ENCODE peak calls at places on chromosomes 2 and 18, in four cellular contexts. One of them, this sample, is unnamed. For H3K4me1, the result is how much of the 10 kb centered on the place peaks cover.

GRCh38 chr2:160687629-160688028 is 194.0 kb upstream of the RBMS1 start:
- DNase-seq in right atrium auricular region: no peak
- DNase-seq in A549: no peak
- DNase-seq in IMR-90: no peak
- DNase-seq in this sample: no peak

GRCh38 chr2:98807221-98807620 is 76.3 kb upstream of the MGAT4A start:
- DNase-seq in right atrium auricular region: no peak
- DNase-seq in A549: no peak
- DNase-seq in IMR-90: no peak
- DNase-seq in this sample: no peak

GRCh38 chr2:228507870-228508269 is 326.4 kb upstream of the SPHKAP start:
- DNase-seq in A549: no peak
- DNase-seq in IMR-90: no peak
- DNase-seq in right atrium auricular region: no peak
- DNase-seq in this sample: peak

GRCh38 chr2:138515084-138515483 is 13.5 kb downstream of the SPOPL start:
- DNase-seq in right atrium auricular region: no peak
- DNase-seq in IMR-90: no peak
- DNase-seq in A549: no peak
- DNase-seq in this sample: peak

GRCh38 chr2:215577356-215577755 is 141.5 kb upstream of the FN1 start:
- DNase-seq in right atrium auricular region: no peak
- DNase-seq in A549: no peak
- DNase-seq in IMR-90: peak
- DNase-seq in this sample: peak

GRCh38 chr18:8946046-8946838 is 156.3 kb upstream of the NDUFV2 start:
- DNase-seq in A549: no peak
- DNase-seq in right atrium auricular region: no peak
- DNase-seq in IMR-90: peak
- DNase-seq in this sample: peak

GRCh38 chr2:237627463-237628321 is at the start of gene LRRFIP1:
- DNase-seq in A549: no peak
- DNase-seq in right atrium auricular region: no peak
- DNase-seq in IMR-90: no peak
- DNase-seq in this sample: peak

GRCh38 chr2:61221819-61222218 is 59.8 kb downstream of the C2orf74 start:
- DNase-seq in A549: no peak
- DNase-seq in IMR-90: no peak
- DNase-seq in right atrium auricular region: no peak
- DNase-seq in this sample: no peak

GRCh38 chr18:80249217-80250093 is 2.1 kb upstream of the PARD6G start:
- DNase-seq in IMR-90: peak
- DNase-seq in A549: no peak
- DNase-seq in right atrium auricular region: peak
- DNase-seq in this sample: no peak

GRCh38 chr2:127090281-127091128 is 16.4 kb downstream of the BIN1 start:
- DNase-seq in A549: no peak
- DNase-seq in right atrium auricular region: no peak
- DNase-seq in IMR-90: no peak
- DNase-seq in this sample: no peak

GRCh38 chr2:28539095-28539494 is 43.2 kb downstream of the PLB1 start:
- DNase-seq in A549: no peak
- DNase-seq in right atrium auricular region: no peak
- DNase-seq in IMR-90: no peak
- DNase-seq in this sample: no peak

GRCh38 chr2:44233450-44234128 is 41.7 kb upstream of the SLC3A1 start:
- DNase-seq in A549: peak
- DNase-seq in right atrium auricular region: no peak
- DNase-seq in IMR-90: peak
- DNase-seq in this sample: peak

GRCh38 chr2:62577994-62578836 is 72.2 kb upstream of the TMEM17 start:
- DNase-seq in IMR-90: peak
- DNase-seq in right atrium auricular region: no peak
- DNase-seq in A549: peak
- DNase-seq in this sample: peak

GRCh38 chr18:31241900-31242409 is 76.0 kb upstream of the DSG1 start:
- DNase-seq in A549: peak
- DNase-seq in IMR-90: peak
- DNase-seq in right atrium auricular region: no peak
- DNase-seq in this sample: no peak

GRCh38 chr2:73980566-73980965 is 4.1 kb upstream of the TET3 start:
- DNase-seq in IMR-90: no peak
- DNase-seq in A549: no peak
- DNase-seq in right atrium auricular region: no peak
- DNase-seq in this sample: no peak
- H3K4me3 ChIP-seq in IMR-90: no peak
- H3K4me3 ChIP-seq in A549: peak
- H3K4me3 ChIP-seq in right atrium auricular region: no peak
- H3K4me3 ChIP-seq in this sample: no peak

DNA sequence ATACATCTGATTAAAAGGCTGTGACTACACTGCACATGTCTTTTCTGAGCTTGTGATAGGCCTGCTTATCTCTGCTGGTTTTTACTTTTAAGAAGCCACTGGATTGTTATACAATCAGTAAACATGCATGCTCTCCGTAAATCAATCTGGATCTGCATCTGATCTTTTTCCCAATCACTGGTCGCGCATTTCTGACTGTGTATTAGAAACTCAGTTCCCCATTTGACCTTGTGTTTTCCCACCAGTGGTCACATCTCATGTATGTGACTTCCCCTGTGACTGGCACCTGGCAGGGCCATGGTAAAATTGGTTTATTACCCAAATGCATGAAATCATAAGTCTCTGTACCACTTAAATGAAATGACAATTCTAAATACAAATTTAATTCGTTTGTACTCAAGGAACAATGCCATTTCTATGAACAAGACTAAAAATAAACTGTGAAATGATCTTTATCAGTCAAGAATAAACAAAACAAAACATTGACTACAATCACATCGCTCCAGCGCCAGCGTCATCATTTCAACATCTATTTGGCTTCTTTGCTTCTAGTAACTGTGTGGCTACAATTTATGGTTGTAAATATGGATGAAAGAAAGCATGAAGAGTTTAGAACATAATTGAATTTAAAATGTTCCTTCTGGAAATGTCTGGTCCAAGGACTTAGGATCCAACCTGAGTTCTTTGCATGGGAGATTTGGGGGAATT is 396.6 kb upstream of the TRIB2 start:
- DNase-seq in right atrium auricular region: no peak
- DNase-seq in A549: no peak
- DNase-seq in IMR-90: peak
- DNase-seq in this sample: no peak
- H3K4me1 ChIP-seq in right atrium auricular region: under half
- H3K4me1 ChIP-seq in A549: under half
- H3K4me1 ChIP-seq in IMR-90: under half
- H3K4me1 ChIP-seq in this sample: under half

DNA sequence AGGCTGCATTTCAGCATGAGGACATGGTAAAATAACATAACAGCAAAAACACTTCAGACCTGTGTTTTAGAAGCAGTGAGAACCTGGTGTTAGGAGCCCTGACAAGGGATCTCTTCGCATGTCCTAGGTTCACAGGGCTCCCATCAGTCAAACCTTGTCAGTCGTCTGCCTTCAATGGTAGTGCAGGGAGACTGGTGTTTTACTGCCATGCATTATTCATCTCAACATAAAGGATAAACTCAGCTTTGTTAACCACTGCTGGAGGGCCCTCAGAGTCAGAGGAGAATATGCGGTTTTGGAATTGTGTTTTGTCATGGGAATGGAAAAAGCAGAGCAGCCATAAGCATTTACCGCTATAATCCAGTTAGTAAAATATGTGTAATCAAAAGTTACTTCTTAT is 275.9 kb upstream of the GCFC2 start:
- DNase-seq in A549: no peak
- DNase-seq in right atrium auricular region: no peak
- DNase-seq in IMR-90: no peak
- DNase-seq in this sample: no peak
- H3K4me3 ChIP-seq in A549: no peak
- H3K4me3 ChIP-seq in right atrium auricular region: no peak
- H3K4me3 ChIP-seq in IMR-90: no peak
- H3K4me3 ChIP-seq in this sample: no peak

GRCh38 chr2:101733257-101733993 is 35.9 kb downstream of the MAP4K4 start:
- DNase-seq in IMR-90: no peak
- DNase-seq in right atrium auricular region: no peak
- DNase-seq in A549: no peak
- DNase-seq in this sample: no peak
- H3K4me1 ChIP-seq in IMR-90: under half
- H3K4me1 ChIP-seq in right atrium auricular region: half or more
- H3K4me1 ChIP-seq in A549: half or more
- H3K4me1 ChIP-seq in this sample: half or more

DNA sequence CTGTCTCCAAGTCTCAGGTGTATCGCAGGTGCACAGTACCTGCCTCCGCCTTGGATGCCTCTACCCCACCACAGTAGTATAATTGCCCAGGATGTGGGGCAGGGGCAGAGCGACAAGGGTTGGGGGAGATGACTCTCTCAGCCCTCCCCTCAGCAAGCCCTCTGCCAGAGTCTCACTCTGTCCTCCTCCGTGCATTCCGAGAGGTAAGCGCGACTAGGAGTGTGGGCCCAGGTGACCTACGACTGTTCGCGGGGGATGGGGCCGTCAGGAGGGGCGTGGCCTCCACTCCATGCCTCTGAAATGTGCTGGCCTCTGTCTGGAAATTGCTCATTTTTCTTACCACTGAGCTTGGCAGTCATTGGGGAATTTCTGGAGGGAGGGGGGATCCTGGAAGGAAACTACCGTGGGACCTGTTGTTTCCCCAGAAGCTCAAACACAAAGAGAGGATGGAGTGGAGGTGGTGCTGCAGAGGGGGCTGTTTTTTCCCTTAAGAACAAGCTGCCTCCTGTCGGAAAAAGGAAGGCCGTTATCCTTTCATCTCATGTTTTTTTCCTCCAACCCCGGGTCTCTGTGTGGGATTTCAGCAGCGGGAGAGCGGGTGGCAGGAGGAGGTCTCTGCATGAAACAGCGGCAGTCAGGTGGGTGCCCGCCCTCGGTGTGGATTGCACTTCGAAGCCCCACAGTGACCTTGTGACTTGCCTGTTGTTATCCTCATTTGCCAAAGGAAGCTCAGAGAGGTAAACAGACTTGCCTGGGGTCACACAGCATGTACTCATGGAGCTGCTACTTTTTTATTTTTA is 13.0 kb upstream of the RALB start:
- DNase-seq in A549: peak
- DNase-seq in IMR-90: peak
- DNase-seq in right atrium auricular region: no peak
- DNase-seq in this sample: peak
- H3K4me3 ChIP-seq in A549: no peak
- H3K4me3 ChIP-seq in IMR-90: no peak
- H3K4me3 ChIP-seq in right atrium auricular region: no peak
- H3K4me3 ChIP-seq in this sample: no peak

GRCh38 chr2:191312163-191312562 is 67.0 kb downstream of the MYO1B start:
- DNase-seq in IMR-90: no peak
- DNase-seq in right atrium auricular region: no peak
- DNase-seq in A549: no peak
- DNase-seq in this sample: no peak
- H3K4me1 ChIP-seq in IMR-90: under half
- H3K4me1 ChIP-seq in right atrium auricular region: under half
- H3K4me1 ChIP-seq in A549: under half
- H3K4me1 ChIP-seq in this sample: under half

GRCh38 chr2:231688616-231689508 is 19.5 kb upstream of the PTMA start:
- DNase-seq in A549: no peak
- DNase-seq in IMR-90: no peak
- DNase-seq in right atrium auricular region: no peak
- DNase-seq in this sample: no peak

GRCh38 chr2:231686192-231687100 is 21.9 kb upstream of the PTMA start:
- DNase-seq in IMR-90: no peak
- DNase-seq in A549: no peak
- DNase-seq in right atrium auricular region: no peak
- DNase-seq in this sample: no peak

GRCh38 chr2:231689509-231689893 is 18.8 kb upstream of the PTMA start:
- DNase-seq in A549: no peak
- DNase-seq in right atrium auricular region: no peak
- DNase-seq in IMR-90: no peak
- DNase-seq in this sample: no peak

GRCh38 chr2:231687133-231687852 is 21.0 kb upstream of the PTMA start:
- DNase-seq in IMR-90: no peak
- DNase-seq in A549: peak
- DNase-seq in right atrium auricular region: no peak
- DNase-seq in this sample: peak

GRCh38 chr2:231687961-231688360 is 20.4 kb upstream of the PTMA start:
- DNase-seq in A549: no peak
- DNase-seq in right atrium auricular region: no peak
- DNase-seq in IMR-90: no peak
- DNase-seq in this sample: no peak
- H3K4me3 ChIP-seq in A549: no peak
- H3K4me3 ChIP-seq in right atrium auricular region: no peak
- H3K4me3 ChIP-seq in IMR-90: no peak
- H3K4me3 ChIP-seq in this sample: no peak

DNA sequence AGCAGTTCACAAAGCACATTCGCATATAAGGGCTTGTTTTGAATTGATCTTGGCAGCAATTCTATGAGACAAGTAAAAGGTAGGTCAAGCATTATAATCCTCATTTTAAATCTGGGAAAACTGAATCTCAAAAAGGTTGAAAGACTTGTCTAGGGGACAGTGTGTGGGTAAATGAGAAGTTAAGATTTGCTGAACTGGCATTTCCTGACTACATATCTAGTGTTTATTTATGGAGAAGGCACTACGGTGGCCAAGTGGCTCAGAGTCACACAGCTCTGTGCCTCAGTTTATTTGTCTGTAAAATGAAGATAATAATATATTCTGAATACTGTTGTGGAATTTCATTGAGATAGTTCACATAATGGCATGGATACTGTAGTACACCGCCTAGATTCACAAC is 16.3 kb upstream of the IL1RN start:
- DNase-seq in right atrium auricular region: no peak
- DNase-seq in A549: no peak
- DNase-seq in IMR-90: no peak
- DNase-seq in this sample: no peak
- H3K4me1 ChIP-seq in right atrium auricular region: under half
- H3K4me1 ChIP-seq in A549: under half
- H3K4me1 ChIP-seq in IMR-90: under half
- H3K4me1 ChIP-seq in this sample: under half

This sample was measured in adipocyte.